ENCODE peak calls at places on chromosomes 16 and 17, in seven cellular contexts. One of them, this sample, is unnamed.

GRCh38 chr17:74239169-74239568 is 25.8 kb downstream of the TTYH2 start:
- DNase-seq in suprapubic skin: no peak
- DNase-seq in stomach: no peak
- DNase-seq in HCT116: no peak
- DNase-seq in GM23338: no peak
- DNase-seq in H1: no peak
- DNase-seq in spleen: no peak
- DNase-seq in this sample: no peak

GRCh38 chr17:80804466-80804865 is 187.2 kb upstream of the CHMP6 start:
- DNase-seq in suprapubic skin: no peak
- DNase-seq in stomach: no peak
- DNase-seq in HCT116: no peak
- DNase-seq in GM23338: no peak
- DNase-seq in H1: no peak
- DNase-seq in spleen: peak; percentile 53
- DNase-seq in this sample: no peak

GRCh38 chr17:47866941-47867340 is 16.0 kb upstream of the SP6 start:
- DNase-seq in suprapubic skin: no peak
- DNase-seq in stomach: no peak
- DNase-seq in HCT116: no peak
- DNase-seq in GM23338: no peak
- DNase-seq in H1: no peak
- DNase-seq in spleen: no peak
- DNase-seq in this sample: no peak

GRCh38 chr16:88633684-88634140 is 4.7 kb upstream of the IL17C start:
- DNase-seq in suprapubic skin: no peak
- DNase-seq in stomach: peak; percentile 52
- DNase-seq in HCT116: no peak
- DNase-seq in GM23338: peak; percentile 86
- DNase-seq in H1: peak; percentile 73
- DNase-seq in spleen: peak; percentile 91
- DNase-seq in this sample: no peak

GRCh38 chr16:50602531-50603205 is 54.5 kb downstream of the NKD1 start:
- DNase-seq in suprapubic skin: no peak
- DNase-seq in stomach: no peak
- DNase-seq in HCT116: no peak
- DNase-seq in GM23338: no peak
- DNase-seq in H1: no peak
- DNase-seq in spleen: no peak
- DNase-seq in this sample: no peak

GRCh38 chr17:9566067-9566466 is 9.6 kb downstream of the STX8 start:
- DNase-seq in suprapubic skin: no peak
- DNase-seq in stomach: no peak
- DNase-seq in HCT116: no peak
- DNase-seq in GM23338: no peak
- DNase-seq in H1: no peak
- DNase-seq in spleen: no peak
- DNase-seq in this sample: no peak

GRCh38 chr17:43367588-43368242 is 31.1 kb upstream of the ARL4D start:
- DNase-seq in suprapubic skin: no peak
- DNase-seq in stomach: no peak
- DNase-seq in HCT116: peak; percentile 96
- DNase-seq in GM23338: peak; percentile 68
- DNase-seq in H1: peak; percentile 60
- DNase-seq in spleen: no peak
- DNase-seq in this sample: peak; percentile 38

GRCh38 chr16:11470676-11471415 is 115.9 kb downstream of the LITAF start:
- DNase-seq in suprapubic skin: no peak
- DNase-seq in stomach: no peak
- DNase-seq in HCT116: no peak
- DNase-seq in GM23338: peak; percentile 13
- DNase-seq in H1: no peak
- DNase-seq in spleen: no peak
- DNase-seq in this sample: no peak

GRCh38 chr17:38958326-38958725 is 8.9 kb downstream of the FBXO47 start:
- DNase-seq in suprapubic skin: no peak
- DNase-seq in stomach: no peak
- DNase-seq in HCT116: no peak
- DNase-seq in GM23338: no peak
- DNase-seq in H1: no peak
- DNase-seq in spleen: no peak
- DNase-seq in this sample: no peak

GRCh38 chr17:77218902-77219301 is 78.1 kb downstream of the SEC14L1 start:
- DNase-seq in suprapubic skin: no peak
- DNase-seq in stomach: no peak
- DNase-seq in HCT116: no peak
- DNase-seq in GM23338: no peak
- DNase-seq in H1: no peak
- DNase-seq in spleen: peak; percentile 46
- DNase-seq in this sample: no peak

GRCh38 chr17:42132941-42133340 is 10.3 kb downstream of the HSPB9 start:
- DNase-seq in suprapubic skin: no peak
- DNase-seq in stomach: peak; percentile 81
- DNase-seq in HCT116: no peak
- DNase-seq in GM23338: no peak
- DNase-seq in H1: no peak
- DNase-seq in spleen: no peak
- DNase-seq in this sample: no peak

GRCh38 chr17:18025596-18026407 is 13.2 kb downstream of the ATPAF2 start:
- DNase-seq in suprapubic skin: no peak
- DNase-seq in stomach: no peak
- DNase-seq in HCT116: no peak
- DNase-seq in GM23338: no peak
- DNase-seq in H1: no peak
- DNase-seq in spleen: no peak
- DNase-seq in this sample: peak; percentile 48

GRCh38 chr16:57623251-57624043 is 5.0 kb upstream of the ADGRG1 start:
- DNase-seq in suprapubic skin: peak; percentile 71
- DNase-seq in stomach: peak; percentile 78
- DNase-seq in HCT116: peak; percentile 55
- DNase-seq in GM23338: peak; percentile 57
- DNase-seq in H1: peak; percentile 64
- DNase-seq in spleen: peak; percentile 59
- DNase-seq in this sample: no peak

GRCh38 chr17:38868095-38868967 is 1.5 kb upstream of the LASP1 start:
- DNase-seq in suprapubic skin: no peak
- DNase-seq in stomach: peak; percentile 44
- DNase-seq in HCT116: no peak
- DNase-seq in GM23338: peak; percentile 74
- DNase-seq in H1: no peak
- DNase-seq in spleen: no peak
- DNase-seq in this sample: no peak

GRCh38 chr16:88761143-88761534 is 23.9 kb downstream of the PIEZO1 start:
- DNase-seq in suprapubic skin: no peak
- DNase-seq in stomach: no peak
- DNase-seq in HCT116: no peak
- DNase-seq in GM23338: no peak
- DNase-seq in H1: no peak
- DNase-seq in spleen: no peak
- DNase-seq in this sample: no peak

GRCh38 chr16:19645557-19645981 is 72.5 kb downstream of the KNOP1 start:
- DNase-seq in suprapubic skin: peak; percentile 62
- DNase-seq in stomach: no peak
- DNase-seq in HCT116: no peak
- DNase-seq in GM23338: no peak
- DNase-seq in H1: peak; percentile 45
- DNase-seq in spleen: no peak
- DNase-seq in this sample: no peak

GRCh38 chr17:41650794-41651624 is 26.6 kb upstream of the KRT17 start:
- DNase-seq in suprapubic skin: peak; percentile 64
- DNase-seq in stomach: no peak
- DNase-seq in HCT116: no peak
- DNase-seq in GM23338: no peak
- DNase-seq in H1: no peak
- DNase-seq in spleen: peak; percentile 67
- DNase-seq in this sample: no peak

GRCh38 chr16:52095466-52095865 is 451.5 kb downstream of the TOX3 start:
- DNase-seq in suprapubic skin: no peak
- DNase-seq in stomach: no peak
- DNase-seq in HCT116: no peak
- DNase-seq in GM23338: no peak
- DNase-seq in H1: no peak
- DNase-seq in spleen: no peak
- DNase-seq in this sample: no peak

GRCh38 chr17:9226794-9227135 is 205.5 kb downstream of the NTN1 start:
- DNase-seq in suprapubic skin: peak; percentile 67
- DNase-seq in stomach: no peak
- DNase-seq in HCT116: no peak
- DNase-seq in GM23338: peak; percentile 65
- DNase-seq in H1: peak; percentile 71
- DNase-seq in spleen: peak; percentile 82
- DNase-seq in this sample: no peak

GRCh38 chr17:57215317-57215716 is 41.0 kb upstream of the MSI2 start:
- DNase-seq in suprapubic skin: no peak
- DNase-seq in stomach: peak; percentile 30
- DNase-seq in HCT116: no peak
- DNase-seq in GM23338: no peak
- DNase-seq in H1: no peak
- DNase-seq in spleen: no peak
- DNase-seq in this sample: no peak

GRCh38 chr17:27495460-27495859 is 39.2 kb downstream of the KSR1 start:
- DNase-seq in suprapubic skin: no peak
- DNase-seq in stomach: no peak
- DNase-seq in HCT116: no peak
- DNase-seq in GM23338: no peak
- DNase-seq in H1: no peak
- DNase-seq in spleen: no peak
- DNase-seq in this sample: no peak

GRCh38 chr17:41539979-41540701 is 12.0 kb upstream of the KRT19 start:
- DNase-seq in suprapubic skin: peak; percentile 46
- DNase-seq in stomach: no peak
- DNase-seq in HCT116: no peak
- DNase-seq in GM23338: no peak
- DNase-seq in H1: no peak
- DNase-seq in spleen: peak; percentile 37
- DNase-seq in this sample: no peak

GRCh38 chr17:60335289-60335688 is 56.6 kb downstream of the USP32 start:
- DNase-seq in suprapubic skin: no peak
- DNase-seq in stomach: no peak
- DNase-seq in HCT116: no peak
- DNase-seq in GM23338: no peak
- DNase-seq in H1: no peak
- DNase-seq in spleen: no peak
- DNase-seq in this sample: no peak

GRCh38 chr16:1807626-1808025 is 14.1 kb upstream of the IGFALS start:
- DNase-seq in suprapubic skin: no peak
- DNase-seq in stomach: no peak
- DNase-seq in HCT116: no peak
- DNase-seq in GM23338: no peak
- DNase-seq in H1: no peak
- DNase-seq in spleen: no peak
- DNase-seq in this sample: no peak

GRCh38 chr16:51134876-51135275 is 16.2 kb downstream of the SALL1 start:
- DNase-seq in suprapubic skin: no peak
- DNase-seq in stomach: no peak
- DNase-seq in HCT116: no peak
- DNase-seq in GM23338: peak; percentile 48
- DNase-seq in H1: peak; percentile 54
- DNase-seq in spleen: no peak
- DNase-seq in this sample: no peak

GRCh38 chr17:65557349-65558310 is 3.8 kb downstream of the AXIN2 start:
- DNase-seq in suprapubic skin: no peak
- DNase-seq in stomach: no peak
- DNase-seq in HCT116: peak; percentile 88
- DNase-seq in GM23338: no peak
- DNase-seq in H1: no peak
- DNase-seq in spleen: no peak
- DNase-seq in this sample: no peak

GRCh38 chr17:8393470-8394231 is 4.0 kb downstream of the RNF222 start:
- DNase-seq in suprapubic skin: no peak
- DNase-seq in stomach: no peak
- DNase-seq in HCT116: no peak
- DNase-seq in GM23338: no peak
- DNase-seq in H1: no peak
- DNase-seq in spleen: no peak
- DNase-seq in this sample: no peak

GRCh38 chr16:86027366-86028126 is 128.6 kb downstream of the IRF8 start:
- DNase-seq in suprapubic skin: peak; percentile 22
- DNase-seq in stomach: no peak
- DNase-seq in HCT116: no peak
- DNase-seq in GM23338: no peak
- DNase-seq in H1: no peak
- DNase-seq in spleen: no peak
- DNase-seq in this sample: no peak

GRCh38 chr16:30032083-30032819 is 1.2 kb upstream of the TLCD3B start:
- DNase-seq in suprapubic skin: no peak
- DNase-seq in stomach: peak; percentile 48
- DNase-seq in HCT116: peak; percentile 58
- DNase-seq in GM23338: peak; percentile 94
- DNase-seq in H1: peak; percentile 86
- DNase-seq in spleen: no peak
- DNase-seq in this sample: peak; percentile 75

GRCh38 chr17:58176200-58176599 is 9.4 kb downstream of the OR4D2 start:
- DNase-seq in suprapubic skin: no peak
- DNase-seq in stomach: no peak
- DNase-seq in HCT116: no peak
- DNase-seq in GM23338: peak; percentile 40
- DNase-seq in H1: no peak
- DNase-seq in spleen: no peak
- DNase-seq in this sample: no peak

GRCh38 chr16:15835136-15835878 is 21.5 kb downstream of the MYH11 start:
- DNase-seq in suprapubic skin: no peak
- DNase-seq in stomach: no peak
- DNase-seq in HCT116: no peak
- DNase-seq in GM23338: no peak
- DNase-seq in H1: no peak
- DNase-seq in spleen: no peak
- DNase-seq in this sample: no peak
- TF ChIP-seq POLR2AphosphoS5 in suprapubic skin: no peak
- TF ChIP-seq POLR2AphosphoS5 in stomach: no peak
- TF ChIP-seq POLR2AphosphoS5 in HCT116: no peak
- TF ChIP-seq POLR2AphosphoS5 in GM23338: no peak
- TF ChIP-seq POLR2AphosphoS5 in H1: no peak
- TF ChIP-seq POLR2AphosphoS5 in spleen: no peak
- TF ChIP-seq POLR2AphosphoS5 in this sample: no peak

GRCh38 chr17:72646176-72646575 is 446.3 kb downstream of the SLC39A11 start:
- DNase-seq in suprapubic skin: no peak
- DNase-seq in stomach: no peak
- DNase-seq in HCT116: no peak
- DNase-seq in GM23338: no peak
- DNase-seq in H1: no peak
- DNase-seq in spleen: no peak
- DNase-seq in this sample: no peak
- TF ChIP-seq POLR2AphosphoS5 in suprapubic skin: no peak
- TF ChIP-seq POLR2AphosphoS5 in stomach: no peak
- TF ChIP-seq POLR2AphosphoS5 in HCT116: no peak
- TF ChIP-seq POLR2AphosphoS5 in GM23338: no peak
- TF ChIP-seq POLR2AphosphoS5 in H1: no peak
- TF ChIP-seq POLR2AphosphoS5 in spleen: no peak
- TF ChIP-seq POLR2AphosphoS5 in this sample: no peak

GRCh38 chr17:67730706-67731105 is 13.0 kb downstream of the NOL11 start:
- DNase-seq in suprapubic skin: no peak
- DNase-seq in stomach: no peak
- DNase-seq in HCT116: no peak
- DNase-seq in GM23338: no peak
- DNase-seq in H1: no peak
- DNase-seq in spleen: no peak
- DNase-seq in this sample: no peak
- TF ChIP-seq POLR2AphosphoS5 in suprapubic skin: no peak
- TF ChIP-seq POLR2AphosphoS5 in stomach: no peak
- TF ChIP-seq POLR2AphosphoS5 in HCT116: no peak
- TF ChIP-seq POLR2AphosphoS5 in GM23338: no peak
- TF ChIP-seq POLR2AphosphoS5 in H1: no peak
- TF ChIP-seq POLR2AphosphoS5 in spleen: no peak
- TF ChIP-seq POLR2AphosphoS5 in this sample: no peak

GRCh38 chr17:63345598-63345997 is 100.5 kb downstream of the CYB561 start:
- DNase-seq in suprapubic skin: no peak
- DNase-seq in stomach: no peak
- DNase-seq in HCT116: no peak
- DNase-seq in GM23338: no peak
- DNase-seq in H1: no peak
- DNase-seq in spleen: no peak
- DNase-seq in this sample: no peak
- TF ChIP-seq POLR2AphosphoS5 in suprapubic skin: no peak
- TF ChIP-seq POLR2AphosphoS5 in stomach: no peak
- TF ChIP-seq POLR2AphosphoS5 in HCT116: no peak
- TF ChIP-seq POLR2AphosphoS5 in GM23338: no peak
- TF ChIP-seq POLR2AphosphoS5 in H1: no peak
- TF ChIP-seq POLR2AphosphoS5 in spleen: no peak
- TF ChIP-seq POLR2AphosphoS5 in this sample: no peak